ENCODE peak calls at places on chromosomes 13 and 19, in ten cellular contexts. W, D, N, U, K, C, H, R, A and F are unnamed samples.

GRCh38 chr19:29266001-29266400 is 53.0 kb upstream of the UQCRFS1 start:
- DNase-seq in W (no peak), D (no peak), N (no peak), U (no peak), K (no peak), C (no peak), H (no peak), R (no peak), A (peak), F (no peak)

GRCh38 chr13:95509521-95510315 is 42.8 kb upstream of the CLDN10 start:
- DNase-seq in W (no peak), D (no peak), N (no peak), U (no peak), K (no peak), C (no peak), H (no peak), R (no peak), A (no peak), F (no peak)

GRCh38 chr19:7961930-7962626 is 18.6 kb upstream of the TIMM44 start:
- DNase-seq in W (no peak), D (no peak), N (no peak), U (no peak), K (no peak), C (no peak), H (no peak), R (no peak), A (no peak), F (no peak)

GRCh38 chr13:101082441-101082840 is 333.9 kb downstream of the NALCN start:
- DNase-seq in W (no peak), D (no peak), N (no peak), U (no peak), K (no peak), C (no peak), H (no peak), R (no peak), A (no peak), F (no peak)

GRCh38 chr13:35499131-35500051 is 22.9 kb upstream of the MAB21L1 start:
- DNase-seq in W (no peak), D (no peak), N (no peak), U (no peak), K (no peak), C (no peak), H (no peak), R (no peak), A (no peak), F (no peak)

GRCh38 chr19:35216026-35216832 is 12.3 kb downstream of the FAM187B start:
- DNase-seq in W (no peak), D (no peak), N (no peak), U (no peak), K (no peak), C (no peak), H (no peak), R (no peak), A (peak), F (no peak)

GRCh38 chr13:45674908-45675307 is 27.2 kb upstream of the CBY2 start:
- DNase-seq in W (no peak), D (no peak), N (no peak), U (no peak), K (no peak), C (no peak), H (no peak), R (no peak), A (no peak), F (no peak)

GRCh38 chr19:34990578-34991192 is 9.4 kb upstream of the GRAMD1A start:
- DNase-seq in W (no peak), D (no peak), N (no peak), U (no peak), K (no peak), C (no peak), H (no peak), R (no peak), A (no peak), F (no peak)

GRCh38 chr19:13748169-13748884 is 16.0 kb upstream of the MRI1 start:
- DNase-seq in W (no peak), D (peak), N (no peak), U (peak), K (no peak), C (no peak), H (no peak), R (no peak), A (no peak), F (peak)

GRCh38 chr19:4464815-4465581 is 7.1 kb upstream of the HDGFL2 start:
- DNase-seq in W (no peak), D (no peak), N (no peak), U (no peak), K (no peak), C (no peak), H (no peak), R (no peak), A (no peak), F (no peak)

GRCh38 chr19:45049073-45049736 is 10.4 kb downstream of the CLASRP start:
- DNase-seq in W (no peak), D (no peak), N (no peak), U (no peak), K (peak), C (no peak), H (no peak), R (no peak), A (no peak), F (no peak)

GRCh38 chr19:49639401-49640112 is 386 bp downstream of the RRAS start:
- DNase-seq in W (no peak), D (no peak), N (no peak), U (no peak), K (no peak), C (no peak), H (no peak), R (peak), A (no peak), F (peak)

GRCh38 chr13:97653741-97654140 is 219.8 kb downstream of the RAP2A start:
- DNase-seq in W (no peak), D (no peak), N (no peak), U (no peak), K (no peak), C (no peak), H (no peak), R (no peak), A (no peak), F (no peak)

GRCh38 chr19:51094696-51095279 is 12.1 kb upstream of the KLK14 start:
- DNase-seq in W (no peak), D (peak), N (peak), U (peak), K (peak), C (no peak), H (peak), R (no peak), A (no peak), F (peak)

GRCh38 chr19:49506575-49507105 is 5.8 kb upstream of the FCGRT start:
- DNase-seq in W (no peak), D (peak), N (peak), U (peak), K (peak), C (no peak), H (peak), R (no peak), A (no peak), F (no peak)

DNA sequence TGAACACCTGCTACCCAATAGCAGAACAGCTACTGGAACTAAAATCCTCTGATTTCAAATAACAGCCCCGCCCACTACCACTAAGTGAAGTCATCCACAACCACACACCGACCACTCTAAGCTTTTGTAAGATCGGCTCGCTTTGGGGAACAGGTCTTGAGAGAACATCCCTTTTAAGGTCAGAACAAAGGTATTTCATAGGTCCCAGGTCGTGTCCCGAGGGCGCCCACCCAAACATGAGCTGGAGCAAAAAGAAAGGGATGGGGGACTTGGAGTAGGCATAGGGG is 252 bp downstream of the ZAR1L start:
- DNase-seq in W (no peak), D (no peak), N (peak), U (no peak), K (peak), C (no peak), H (peak), R (no peak), A (no peak), F (no peak)
- TF ChIP-seq EP300 in W (no peak), D (no peak), N (no peak), U (no peak), K (peak), C (no peak), H (no peak), R (no peak), A (no peak), F (no peak)

GRCh38 chr19:1206063-1206732 is 620 bp downstream of the STK11 start:
- DNase-seq in W (no peak), D (no peak), N (no peak), U (no peak), K (no peak), C (peak), H (no peak), R (no peak), A (no peak), F (no peak)
- TF ChIP-seq EP300 in W (no peak), D (no peak), N (no peak), U (no peak), K (no peak), C (no peak), H (no peak), R (no peak), A (no peak), F (no peak)

DNA sequence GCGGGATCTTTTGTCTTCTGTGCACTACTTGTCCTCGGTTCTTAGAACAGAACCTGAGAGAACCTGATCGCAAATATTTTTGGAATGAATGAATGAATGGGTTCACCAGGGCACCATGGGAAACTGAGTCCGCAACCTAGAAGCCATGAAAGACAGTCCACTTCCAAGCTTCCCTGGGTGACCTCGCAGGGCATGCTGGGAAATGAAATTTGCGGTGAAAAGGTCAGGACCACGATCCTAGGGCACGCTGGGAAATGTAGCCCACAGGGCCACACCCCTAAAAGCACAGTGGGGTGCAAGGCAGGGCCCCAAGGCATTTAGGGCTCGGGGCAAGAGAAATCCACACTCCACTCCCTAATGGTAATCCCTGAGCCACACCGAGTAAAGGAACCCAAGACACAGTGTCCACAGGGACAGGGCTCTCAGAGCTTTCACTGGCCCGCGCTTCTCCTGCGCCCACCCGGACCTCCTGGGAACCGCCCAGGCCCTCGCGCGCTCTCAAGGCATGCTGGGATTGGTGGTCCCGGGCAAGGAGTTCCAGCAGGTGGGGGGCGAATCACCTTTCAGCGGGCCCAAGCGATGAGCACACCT is 1.1 kb upstream of the PPP1R12C start:
- DNase-seq in W (no peak), D (no peak), N (no peak), U (peak), K (no peak), C (peak), H (peak), R (no peak), A (no peak), F (peak)
- TF ChIP-seq EP300 in W (no peak), D (no peak), N (no peak), U (no peak), K (no peak), C (no peak), H (no peak), R (no peak), A (no peak), F (no peak)

GRCh38 chr13:42769650-42770049 is 11.7 kb upstream of the FAM216B start:
- DNase-seq in W (no peak), D (no peak), N (no peak), U (no peak), K (no peak), C (no peak), H (no peak), R (no peak), A (no peak), F (no peak)
- TF ChIP-seq EP300 in W (no peak), D (no peak), N (no peak), U (no peak), K (no peak), C (no peak), H (no peak), R (no peak), A (no peak), F (no peak)

GRCh38 chr13:113121183-113121927 is 1.2 kb upstream of the F10 start:
- DNase-seq in W (no peak), D (no peak), N (no peak), U (no peak), K (no peak), C (peak), H (no peak), R (no peak), A (peak), F (no peak)

GRCh38 chr13:113123226-113124150 is 889 bp downstream of the F10 start:
- DNase-seq in W (no peak), D (no peak), N (peak), U (no peak), K (no peak), C (no peak), H (peak), R (no peak), A (peak), F (no peak)

GRCh38 chr13:113121928-113122420 is 625 bp upstream of the F10 start:
- DNase-seq in W (no peak), D (no peak), N (no peak), U (no peak), K (no peak), C (peak), H (no peak), R (no peak), A (peak), F (peak)

GRCh38 chr13:113124211-113125025 is 1.8 kb downstream of the F10 start:
- DNase-seq in W (no peak), D (no peak), N (no peak), U (no peak), K (no peak), C (no peak), H (no peak), R (no peak), A (no peak), F (peak)

DNA sequence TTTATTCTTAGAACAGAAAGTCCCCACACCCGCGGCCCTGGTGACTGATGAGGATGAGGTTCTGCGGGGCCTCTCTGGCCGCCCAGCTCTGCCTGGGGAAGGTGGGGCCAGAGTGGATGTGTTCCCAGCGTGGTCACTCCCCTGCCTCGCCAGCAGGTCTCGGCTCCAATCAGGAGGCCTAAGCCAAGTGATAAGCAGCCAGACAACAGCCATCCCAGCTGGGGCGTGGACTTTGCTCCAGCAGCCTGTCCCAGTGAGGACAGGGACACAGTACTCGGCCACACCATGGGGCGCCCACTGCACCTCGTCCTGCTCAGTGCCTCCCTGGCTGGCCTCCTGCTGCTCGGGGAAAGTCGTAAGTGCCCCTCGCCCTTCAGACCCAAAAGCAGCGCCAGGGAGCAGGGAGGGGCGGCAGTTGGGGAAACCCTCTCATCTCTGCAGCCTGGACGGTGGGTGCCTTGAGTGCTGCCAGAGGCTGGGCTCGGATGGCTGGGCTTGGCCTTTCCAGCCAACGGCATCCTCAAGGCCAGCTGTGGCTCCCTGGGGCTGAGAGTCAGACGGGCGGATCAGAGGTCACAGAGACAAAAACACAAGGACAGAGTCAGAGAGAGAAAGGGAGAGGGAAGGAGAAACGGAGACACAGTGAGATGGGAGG is at the start of gene F10:
- DNase-seq in W (peak), D (no peak), N (peak), U (peak), K (peak), C (peak), H (peak), R (no peak), A (peak), F (peak)
- TF ChIP-seq EP300 in W (peak), D (no peak), N (peak), U (no peak), K (no peak), C (no peak), H (no peak), R (no peak), A (no peak), F (no peak)

GRCh38 chr19:21786931-21787330 is 19.6 kb upstream of the ZNF100 start:
- DNase-seq in W (no peak), D (no peak), N (no peak), U (no peak), K (no peak), C (no peak), H (no peak), R (no peak), A (no peak), F (no peak)
- TF ChIP-seq EP300 in W (no peak), D (no peak), N (no peak), U (no peak), K (no peak), C (no peak), H (no peak), R (no peak), A (no peak), F (no peak)